ENCODE peak calls at places on chromosomes 4 and X, in ten cellular contexts. J is transverse colon; R is cardiac fibroblast; H is thyroid gland; S is fibroblast of the aortic adventitia; C is CD8-positive, alpha-beta T cell; U is upper lobe of right lung; F is choroid plexus epithelial cell; W is GM12865; Q is PC-9. X is an unnamed sample.

GRCh38 chrX:115393271-115393670 is 103.8 kb downstream of the LUZP4 start:
- DNase-seq in H (no peak), U (no peak), S (peak; percentile 90), Q (peak; percentile 29), C (no peak), R (peak; percentile 83), J (no peak), W (no peak), F (peak; percentile 70), X (peak; percentile 69)

GRCh38 chr4:176780995-176781738 is 11.6 kb downstream of the VEGFC start:
- DNase-seq in F (no peak), W (no peak), R (peak; percentile 46), S (peak; percentile 31), Q (no peak), C (no peak), J (no peak), H (no peak), U (no peak), X (no peak)

GRCh38 chr4:158172558-158173258 is at the start of gene GASK1B:
- DNase-seq in J (peak; percentile 50), W (peak; percentile 35), R (peak; percentile 84), S (peak; percentile 87), Q (peak; percentile 29), C (no peak), U (no peak), F (peak; percentile 82), H (peak; percentile 35), X (no peak)

GRCh38 chr4:3296651-3297050 is 3.8 kb downstream of the RGS12 start:
- DNase-seq in S (no peak), F (no peak), U (no peak), R (no peak), Q (no peak), C (no peak), H (no peak), J (no peak), W (no peak), X (no peak)

GRCh38 chr4:173526034-173526482 is 4.0 kb downstream of the HAND2 start:
- DNase-seq in Q (no peak), J (no peak), U (no peak), W (no peak), F (no peak), H (no peak), C (no peak), R (peak; percentile 48), S (peak; percentile 69), X (no peak)

GRCh38 chrX:110678591-110678990 is 117.0 kb downstream of the CHRDL1 start:
- DNase-seq in W (no peak), F (no peak), C (no peak), R (no peak), J (no peak), S (peak; percentile 1), U (no peak), Q (no peak), H (no peak), X (no peak)

GRCh38 chr4:146029939-146030710 is 91.5 kb upstream of the ZNF827 start:
- DNase-seq in R (no peak), H (no peak), C (no peak), Q (peak; percentile 8), J (peak; percentile 72), U (no peak), F (peak; percentile 23), S (no peak), W (peak; percentile 89), X (no peak)

GRCh38 chrX:131308980-131309379 is 19.9 kb upstream of the IGSF1 start:
- DNase-seq in H (no peak), J (no peak), U (no peak), C (no peak), R (no peak), F (no peak), W (no peak), S (no peak), Q (no peak), X (no peak)

GRCh38 chrX:21487832-21488231 is 113.6 kb downstream of the CNKSR2 start:
- DNase-seq in H (no peak), U (no peak), W (no peak), C (no peak), Q (peak; percentile 34), R (peak; percentile 0), F (peak; percentile 61), J (no peak), S (no peak), X (peak; percentile 12)

DNA sequence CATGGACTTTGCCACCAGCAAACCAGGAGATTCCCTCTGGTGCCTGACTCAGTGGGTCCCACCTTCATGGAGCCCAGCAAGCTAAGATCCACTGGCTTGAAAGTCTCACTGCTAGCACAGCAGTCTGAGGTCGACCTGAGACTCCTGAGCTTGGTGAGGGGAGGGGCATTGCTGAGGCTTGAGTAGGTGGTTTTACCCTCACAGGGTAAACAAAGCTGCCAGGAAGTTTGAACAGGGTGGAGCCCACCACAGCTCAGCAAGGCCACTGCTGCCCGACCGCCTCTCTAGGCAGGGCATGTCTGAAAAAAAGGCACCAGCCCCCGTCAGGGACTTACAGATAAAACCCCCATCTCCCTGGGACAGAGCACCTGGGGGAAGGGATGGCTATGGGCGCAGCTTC is 28.1 kb downstream of the FAM9A start:
- DNase-seq in J (no peak), Q (no peak), F (no peak), W (no peak), S (no peak), C (no peak), H (no peak), R (no peak), U (no peak), X (no peak)
- H3K4me3 ChIP-seq in J (no peak overlapping the region), Q (no peak overlapping the region), F (no peak overlapping the region), W (no peak overlapping the region), S (no peak overlapping the region), C (no peak overlapping the region), H (no peak overlapping the region), R (no peak overlapping the region), U (no peak overlapping the region), X (no peak overlapping the region)

GRCh38 chrX:150766351-150767044 is 73.3 kb downstream of the MTMR1 start:
- DNase-seq in F (no peak), H (no peak), R (no peak), S (no peak), W (no peak), J (no peak), Q (no peak), U (no peak), C (no peak), X (no peak)
- TF ChIP-seq CTCF in F (peak; percentile 29), H (no peak), R (no peak), S (no peak), W (no peak), J (no peak), Q (peak; percentile 25), U (no peak), C (no peak), X (peak; percentile 20)

DNA sequence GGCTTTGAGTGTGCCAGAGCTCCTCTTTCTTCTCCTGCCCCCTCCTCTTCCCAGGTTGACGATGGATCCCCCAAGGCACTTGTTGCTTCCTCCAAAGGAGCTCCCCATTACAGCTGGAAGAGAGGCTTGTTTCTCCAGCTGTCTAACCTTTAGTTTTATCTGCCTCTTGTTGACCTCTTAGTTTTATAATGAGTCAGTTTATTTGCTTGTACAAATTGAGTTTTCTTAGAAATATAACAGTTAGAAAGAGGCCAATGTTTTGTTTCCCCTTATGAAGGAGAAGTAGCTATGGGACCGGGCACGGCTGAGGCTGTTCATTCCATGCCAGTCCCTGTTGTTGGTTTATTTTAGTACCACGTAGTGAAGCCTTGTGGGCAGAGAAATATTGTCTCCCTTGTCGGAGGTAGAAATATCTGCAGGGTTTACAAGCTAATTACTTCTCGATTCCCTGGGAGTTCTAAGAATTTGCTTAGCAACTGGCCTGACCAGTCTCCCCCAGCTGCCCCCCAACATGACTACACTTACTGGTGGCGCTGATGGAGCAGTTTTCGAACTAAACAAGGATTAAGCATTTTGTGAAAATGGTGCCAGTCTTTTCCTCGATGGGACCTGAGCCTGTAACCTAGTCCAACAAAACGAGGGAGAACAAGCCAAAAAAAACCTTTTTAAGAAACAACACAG is 158.4 kb downstream of the SPRY1 start:
- DNase-seq in Q (no peak), S (peak; percentile 21), J (peak; percentile 11), C (no peak), R (no peak), F (no peak), W (no peak), H (no peak), U (no peak), X (peak; percentile 41)
- H3K4me3 ChIP-seq in Q (no peak overlapping the region), S (no peak overlapping the region), J (no peak overlapping the region), C (no peak overlapping the region), R (no peak overlapping the region), F (no peak overlapping the region), W (no peak overlapping the region), H (no peak overlapping the region), U (no peak overlapping the region), X (no peak overlapping the region)

DNA sequence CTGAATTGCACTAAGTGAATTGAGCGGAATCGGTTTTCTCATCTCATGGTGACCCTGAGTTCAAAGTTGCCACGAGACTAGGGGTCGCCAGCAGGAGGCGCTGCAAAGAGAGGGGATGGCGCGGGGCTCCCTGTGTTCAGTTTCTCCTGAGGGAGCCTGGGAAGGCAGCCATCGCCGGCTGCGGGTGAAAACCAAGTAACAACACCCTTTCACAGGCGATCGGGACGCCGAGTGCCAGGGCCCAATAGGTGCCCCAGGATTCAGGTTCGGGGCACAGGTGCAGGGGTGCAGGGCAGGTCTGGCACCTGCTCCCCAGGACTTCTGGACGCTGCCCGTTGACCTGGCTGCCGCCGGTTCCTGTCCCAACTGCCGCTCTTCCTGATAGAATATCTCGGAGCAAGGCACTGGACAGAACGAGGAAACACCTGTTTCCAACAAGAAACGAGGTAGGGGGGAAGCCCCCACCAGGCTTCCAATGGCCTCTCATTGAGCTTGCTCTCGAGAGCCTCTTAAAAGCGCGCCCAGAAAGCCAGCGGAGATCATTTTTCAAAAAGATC is 1.1 kb upstream of the FGF16 start:
- DNase-seq in C (no peak), F (no peak), J (peak; percentile 10), H (peak; percentile 45), W (no peak), Q (no peak), U (peak; percentile 61), R (no peak), S (no peak), X (no peak)
- TF ChIP-seq CTCF in C (no peak), F (peak; percentile 50), J (no peak), H (peak; percentile 25), W (peak; percentile 18), Q (no peak), U (peak; percentile 17), R (peak; percentile 23), S (peak; percentile 34), X (peak; percentile 37)

X was measured in retinal pigment epithelial cell.